ENCODE peak calls at places on chromosomes 13 and 19, in four cellular contexts. M is adrenal gland, O is ovary, T is Peyer's patch. P is an unnamed sample.

GRCh38 chr13:109785141-109785891 is 1.1 kb downstream of the IRS2 start:
- DNase-seq in M (peak), O (peak), T (peak), P (no peak)

GRCh38 chr13:52012512-52012836 is 276 bp downstream of the ALG11 start:
- DNase-seq in M (no peak), O (no peak), T (no peak), P (no peak)

GRCh38 chr19:11141937-11142527 is 13.6 kb downstream of the SPC24 start:
- DNase-seq in M (no peak), O (no peak), T (no peak), P (no peak)

GRCh38 chr19:37511821-37512220 is 5.1 kb downstream of the ZNF793 start:
- DNase-seq in M (no peak), O (no peak), T (no peak), P (no peak)

GRCh38 chr13:113947321-113948033 is 26.4 kb downstream of the C13orf46 start:
- DNase-seq in M (peak), O (peak), T (peak), P (peak)

GRCh38 chr13:44142540-44142867 is 231.1 kb upstream of the SERP2 start:
- DNase-seq in M (no peak), O (no peak), T (no peak), P (peak)

GRCh38 chr13:79913141-79913827 is 427.6 kb downstream of the SPRY2 start:
- DNase-seq in M (no peak), O (no peak), T (no peak), P (no peak)

GRCh38 chr19:17114414-17114831 is 38.8 kb downstream of the MYO9B start:
- DNase-seq in M (no peak), O (no peak), T (no peak), P (peak)

GRCh38 chr13:40271931-40272775 is 394.3 kb downstream of the FOXO1 start:
- DNase-seq in M (peak), O (peak), T (no peak), P (peak)

GRCh38 chr13:113053801-113054604 is 51.6 kb upstream of the F7 start:
- DNase-seq in M (no peak), O (no peak), T (no peak), P (no peak)

GRCh38 chr19:48552406-48553322 is 692 bp downstream of the SULT2B1 start:
- DNase-seq in M (no peak), O (no peak), T (no peak), P (no peak)

GRCh38 chr13:35984776-35985453 is 146.3 kb downstream of the DCLK1 start:
- DNase-seq in M (no peak), O (no peak), T (no peak), P (no peak)

GRCh38 chr13:51834581-51835158 is 10.3 kb downstream of the TMEM272 start:
- DNase-seq in M (no peak), O (no peak), T (no peak), P (no peak)

GRCh38 chr13:40064154-40064713 is 408.8 kb downstream of the COG6 start:
- DNase-seq in M (no peak), O (no peak), T (no peak), P (no peak)

GRCh38 chr19:17468302-17469091 is 1.8 kb upstream of the SLC27A1 start:
- DNase-seq in M (peak), O (peak), T (no peak), P (peak)

GRCh38 chr19:47756953-47757608 is 11.7 kb downstream of the NOP53 start:
- DNase-seq in M (no peak), O (no peak), T (no peak), P (no peak)

GRCh38 chr13:32811297-32811800 is 204.9 kb upstream of the KL start:
- DNase-seq in M (no peak), O (no peak), T (no peak), P (peak)

GRCh38 chr13:101429733-101430132 is 13.4 kb upstream of the NALCN start:
- DNase-seq in M (no peak), O (no peak), T (no peak), P (no peak)

GRCh38 chr19:9673912-9674668 is 810 bp downstream of the ZNF562 start:
- DNase-seq in M (no peak), O (no peak), T (no peak), P (no peak)

GRCh38 chr19:58578430-58578925 is 5.3 kb upstream of the MZF1 start:
- DNase-seq in M (peak), O (peak), T (no peak), P (no peak)

GRCh38 chr13:30645629-30646028 is 27.9 kb downstream of the USPL1 start:
- DNase-seq in M (no peak), O (no peak), T (no peak), P (no peak)

GRCh38 chr19:11382898-11383705 is 1.0 kb downstream of the EPOR start:
- DNase-seq in M (peak), O (peak), T (peak), P (no peak)

GRCh38 chr19:18435848-18436631 is 1.9 kb downstream of the ISYNA1 start:
- DNase-seq in M (no peak), O (peak), T (no peak), P (no peak)

GRCh38 chr19:53518716-53519115 is 19.2 kb upstream of the ZNF331 start:
- DNase-seq in M (no peak), O (no peak), T (no peak), P (no peak)

GRCh38 chr13:112978561-112979405 is 9.8 kb downstream of the MCF2L start:
- DNase-seq in M (no peak), O (no peak), T (no peak), P (no peak)

GRCh38 chr13:21344662-21345176 is 114.4 kb downstream of the ZDHHC20 start:
- DNase-seq in M (no peak), O (no peak), T (no peak), P (no peak)

GRCh38 chr19:51366050-51366998 is at the start of gene ETFB:
- DNase-seq in M (peak), O (peak), T (peak), P (peak)
- TF ChIP-seq POLR2A in M (no peak), O (peak), T (peak), P (peak)

DNA sequence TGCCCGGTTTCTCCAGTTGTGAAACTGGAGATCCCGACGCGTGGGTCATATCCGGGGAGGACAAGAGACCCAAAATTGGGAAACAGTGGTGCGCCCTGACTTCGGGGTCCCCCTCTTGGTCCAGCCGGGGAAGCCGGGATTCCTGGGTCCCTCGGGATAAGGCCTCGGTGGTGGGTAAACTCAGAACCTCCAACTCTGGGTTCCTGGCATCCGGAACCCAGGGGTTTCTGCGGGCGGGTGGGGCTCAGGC is 672 bp downstream of the ZFP36 start:
- DNase-seq in M (no peak), O (no peak), T (no peak), P (no peak)
- H3K27ac ChIP-seq in M (peak), O (peak), T (peak), P (peak)

DNA sequence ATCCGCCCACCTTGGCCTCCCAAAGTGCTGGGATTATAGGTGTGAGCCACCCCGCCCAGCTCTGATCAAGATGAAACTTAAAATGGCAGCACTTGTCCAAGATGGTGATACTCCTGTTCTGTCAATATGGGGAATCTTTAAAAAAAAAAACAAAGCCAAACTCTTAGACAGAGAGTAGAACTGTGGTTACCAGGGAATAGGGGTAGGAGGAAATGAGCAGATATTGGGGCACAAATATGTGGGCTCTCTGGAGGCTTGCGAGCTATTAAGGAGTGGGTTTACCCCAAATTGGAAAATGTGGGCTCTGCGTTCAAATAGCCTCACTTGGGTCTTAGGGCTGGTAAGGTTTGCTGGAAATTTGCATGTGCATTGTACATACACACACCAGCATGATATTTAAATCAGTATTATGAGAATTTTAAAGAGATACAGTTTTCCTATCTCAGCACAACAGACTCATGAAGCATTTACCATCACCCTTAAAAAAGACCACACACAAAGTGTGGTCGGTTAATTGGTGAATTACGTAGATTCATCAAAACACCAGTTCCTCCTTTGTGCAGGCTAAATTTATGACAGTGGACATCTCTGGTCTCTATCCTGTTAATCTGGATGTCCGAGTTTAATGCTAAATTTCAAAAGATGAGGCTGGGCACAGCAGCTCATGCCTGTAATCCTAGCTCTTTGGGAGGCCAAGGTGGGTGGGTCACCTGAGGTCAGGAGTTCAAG is 11.3 kb downstream of the CD70 start:
- DNase-seq in M (no peak), O (no peak), T (no peak), P (no peak)
- TF ChIP-seq POLR2A in M (no peak), O (no peak), T (no peak), P (no peak)

GRCh38 chr19:3804429-3804828 is 18.2 kb upstream of the MATK start:
- DNase-seq in M (no peak), O (no peak), T (no peak), P (no peak)

GRCh38 chr19:3803986-3804385 is 17.8 kb upstream of the MATK start:
- DNase-seq in M (no peak), O (no peak), T (no peak), P (no peak)

GRCh38 chr19:3807574-3808354 is 21.6 kb upstream of the MATK start:
- DNase-seq in M (no peak), O (no peak), T (no peak), P (no peak)

GRCh38 chr19:3807131-3807480 is 20.9 kb upstream of the MATK start:
- DNase-seq in M (no peak), O (no peak), T (no peak), P (no peak)

DNA sequence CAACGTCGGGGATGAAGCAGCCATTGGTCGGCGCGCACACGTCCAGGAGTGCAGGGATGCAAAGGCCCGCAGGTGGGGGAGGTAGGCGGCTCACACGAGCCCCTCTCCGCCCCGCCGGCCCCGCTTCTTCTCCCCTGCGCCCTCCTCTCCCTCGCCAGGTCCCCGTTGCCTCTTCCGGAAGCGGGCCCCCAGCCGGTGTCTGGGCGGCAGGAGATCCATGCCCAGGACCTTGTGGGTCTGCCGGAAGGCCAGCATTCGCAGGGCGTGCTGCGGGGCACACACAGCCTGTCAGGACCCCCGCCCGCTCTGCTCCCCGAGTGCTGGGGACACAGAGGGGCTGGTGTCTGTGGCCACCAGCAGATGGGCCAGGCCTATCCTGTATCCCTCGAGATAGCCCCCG is 19.7 kb upstream of the MATK start:
- DNase-seq in M (no peak), O (no peak), T (no peak), P (no peak)
- H3K27ac ChIP-seq in M (no peak), O (no peak), T (no peak), P (no peak)

GRCh38 chr19:35628565-35629331 is at the start of gene RBM42:
- DNase-seq in M (peak), O (peak), T (peak), P (peak)
- TF ChIP-seq POLR2A in M (peak), O (peak), T (peak), P (peak)

DNA sequence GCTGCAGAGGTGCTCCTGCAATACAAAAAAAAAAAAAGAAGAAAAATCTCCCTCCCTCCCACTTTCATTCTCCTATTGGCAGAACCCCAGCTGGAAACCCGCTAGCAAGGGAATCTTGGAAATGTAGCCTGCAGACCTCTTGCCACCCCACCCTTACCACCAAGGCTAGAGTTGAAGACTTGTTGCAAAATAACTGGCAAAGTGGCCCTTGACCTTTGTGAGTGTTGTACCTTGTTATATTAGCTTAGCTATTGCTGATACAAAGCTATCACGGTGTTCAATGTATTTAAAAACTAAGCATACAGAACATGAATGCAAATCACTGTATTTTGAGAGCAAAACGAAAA is 57.5 kb upstream of the KCTD4 start:
- DNase-seq in M (peak), O (no peak), T (no peak), P (no peak)
- H3K27ac ChIP-seq in M (peak), O (no peak), T (no peak), P (no peak)